ENCODE peak calls at places on chromosomes 6 and 20, in eight cellular contexts. S is lower lobe of right lung, F is right lobe of liver, U is stomach, T is adrenal gland, Y is IMR-90, A is A673, H is esophagus squamous epithelium. M is an unnamed sample. For H3K9me3 and H3K4me1, the result is how much of the 10 kb centered on the place peaks cover.

GRCh38 chr20:6122111-6122872 is 538 bp downstream of the FERMT1 start:
- DNase-seq in T (no peak), A (no peak), U (no peak), Y (peak), S (no peak), F (no peak), H (no peak), M (no peak)

GRCh38 chr6:170128811-170129681 is 161.8 kb downstream of the DLL1 start:
- DNase-seq in S (no peak), U (peak), F (peak), H (no peak), Y (no peak), T (no peak), A (no peak), M (no peak)

GRCh38 chr20:3563113-3563512 is 92.3 kb downstream of the ATRN start:
- DNase-seq in Y (peak), A (no peak), S (no peak), T (no peak), U (no peak), H (no peak), F (no peak), M (no peak)

GRCh38 chr6:11270030-11271027 is 37.9 kb upstream of the NEDD9 start:
- DNase-seq in U (no peak), Y (peak), S (no peak), A (no peak), H (no peak), T (peak), F (peak), M (peak)

GRCh38 chr6:101486124-101486523 is 92.6 kb downstream of the GRIK2 start:
- DNase-seq in Y (no peak), A (no peak), H (no peak), T (no peak), S (no peak), U (no peak), F (no peak), M (no peak)

GRCh38 chr6:100228437-100229424 is 234.7 kb upstream of the MCHR2 start:
- DNase-seq in F (peak), S (peak), U (peak), A (peak), T (peak), H (peak), Y (peak), M (peak)

GRCh38 chr6:132131777-132132176 is 180.6 kb upstream of the CCN2 start:
- DNase-seq in S (no peak), H (no peak), Y (peak), F (no peak), U (no peak), T (no peak), A (peak), M (peak)

GRCh38 chr20:1505361-1505760 is 14.1 kb upstream of the SIRPB2 start:
- DNase-seq in H (no peak), S (no peak), Y (no peak), T (no peak), U (no peak), F (no peak), A (no peak), M (no peak)

GRCh38 chr6:90087103-90087833 is 193.0 kb downstream of the GJA10 start:
- DNase-seq in Y (peak), A (no peak), S (no peak), T (no peak), F (no peak), H (no peak), U (no peak), M (no peak)

GRCh38 chr6:155528982-155529453 is 73.4 kb upstream of the NOX3 start:
- DNase-seq in S (no peak), A (peak), F (no peak), H (no peak), U (no peak), T (peak), Y (peak), M (no peak)
- H3K27ac ChIP-seq in S (peak), A (peak), F (peak), H (no peak), U (peak), T (peak), Y (peak), M (no peak)

GRCh38 chr6:168823397-168824020 is 382.5 kb downstream of the SMOC2 start:
- DNase-seq in A (no peak), U (no peak), F (no peak), H (no peak), Y (no peak), T (no peak), S (no peak), M (no peak)
- H3K9me3 ChIP-seq in A (under half), U (under half), F (under half), H (under half), Y (under half), T (under half), S (under half), M (under half)

GRCh38 chr20:32576560-32576959 is 8.6 kb downstream of the NOL4L start:
- DNase-seq in F (no peak), A (no peak), T (no peak), U (no peak), H (no peak), S (no peak), Y (no peak), M (no peak)
- H3K4me1 ChIP-seq in F (under half), A (under half), T (under half), U (under half), H (under half), S (under half), Y (under half), M (under half)

DNA sequence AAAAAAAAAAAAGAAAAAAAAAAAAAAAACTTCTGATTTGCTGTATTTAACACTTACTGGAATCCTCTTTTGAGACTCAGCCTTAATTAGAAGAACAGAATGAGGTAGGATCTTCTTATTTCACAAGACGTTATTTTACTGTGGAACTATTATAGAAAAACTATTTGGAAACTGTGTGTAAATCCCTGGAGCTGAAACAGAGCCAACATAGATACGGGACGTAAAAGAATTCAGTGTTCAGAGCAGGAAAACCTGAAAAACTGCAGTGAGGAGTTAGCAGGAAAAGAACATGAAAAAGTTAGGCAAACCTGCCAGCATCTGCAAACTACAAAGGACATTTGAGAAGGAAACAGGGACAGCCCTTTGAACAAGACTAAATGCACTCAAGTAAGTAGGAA is 3.4 kb upstream of the ZNF217 start:
- DNase-seq in A (peak), Y (no peak), S (no peak), T (no peak), H (no peak), F (no peak), U (peak), M (no peak)
- H3K27ac ChIP-seq in A (peak), Y (no peak), S (peak), T (no peak), H (peak), F (peak), U (peak), M (no peak)

DNA sequence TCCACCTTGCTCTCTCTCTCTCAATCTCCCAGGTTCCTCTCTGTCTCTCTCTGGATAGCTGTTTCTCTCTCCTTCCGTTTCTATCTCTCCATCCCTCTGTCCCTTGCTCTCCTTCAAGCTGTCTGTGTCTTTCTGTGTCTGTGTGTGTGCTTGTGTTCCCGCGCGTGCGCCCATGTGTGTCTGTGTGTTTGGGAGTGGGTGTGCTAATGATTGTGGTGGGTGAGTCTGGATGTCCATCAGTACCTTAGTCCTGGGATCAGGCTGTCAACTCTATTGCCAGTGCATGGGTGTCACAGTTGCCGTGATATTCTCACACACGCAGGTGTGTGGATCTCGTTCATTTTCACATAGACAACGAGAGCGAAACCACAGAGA is 1380.6 kb upstream of the DEFB115 start:
- DNase-seq in S (peak), H (no peak), U (no peak), T (no peak), F (no peak), Y (no peak), A (no peak), M (no peak)
- H3K9me3 ChIP-seq in S (under half), H (under half), U (under half), T (under half), F (under half), Y (under half), A (under half), M (under half)

GRCh38 chr6:31495580-31495979 is 2.4 kb upstream of the MICB start:
- DNase-seq in T (no peak), U (no peak), F (no peak), A (peak), S (no peak), H (no peak), Y (peak), M (no peak)
- H3K4me1 ChIP-seq in T (under half), U (half or more), F (under half), A (under half), S (under half), H (under half), Y (under half), M (under half)

DNA sequence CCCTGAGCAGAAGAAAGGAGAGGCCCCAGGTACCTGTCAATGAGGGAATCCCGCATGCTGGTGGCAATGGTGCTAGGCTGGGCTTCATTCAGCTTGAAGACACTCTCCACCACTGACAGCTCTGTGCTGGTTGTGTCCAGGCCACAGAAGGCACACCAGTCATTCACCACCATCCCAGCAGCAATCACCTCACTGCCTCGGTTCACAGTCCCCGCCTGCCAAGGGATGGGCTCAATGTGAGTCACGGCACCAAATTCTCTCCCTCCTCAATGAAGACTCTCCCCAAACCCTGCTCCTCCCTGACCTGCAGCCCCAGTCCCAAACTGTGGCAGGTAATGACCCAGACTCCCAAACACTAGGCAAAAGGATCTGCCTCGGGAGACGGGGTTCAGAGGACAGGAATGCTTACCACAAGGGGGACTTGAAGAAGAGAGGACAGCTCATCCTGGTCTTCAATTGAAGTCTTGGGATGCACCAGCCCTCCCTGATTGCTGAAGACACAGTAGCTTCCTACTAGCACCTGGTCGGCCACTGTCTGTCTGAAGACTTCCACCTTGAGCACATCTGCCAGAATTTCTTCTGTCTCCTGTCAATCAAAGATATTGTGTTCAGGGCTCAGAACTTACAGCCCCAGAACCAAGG is 1.7 kb upstream of the MMP24OS start:
- DNase-seq in U (no peak), F (no peak), H (no peak), Y (no peak), S (no peak), A (no peak), T (no peak), M (no peak)
- H3K27ac ChIP-seq in U (peak), F (no peak), H (peak), Y (no peak), S (no peak), A (no peak), T (no peak), M (no peak)

GRCh38 chr6:64294034-64294433 is 658.4 kb downstream of the PHF3 start:
- DNase-seq in U (no peak), H (no peak), Y (peak), T (no peak), A (no peak), F (no peak), S (no peak), M (no peak)

GRCh38 chr6:64301307-64302236 is 666.0 kb downstream of the PHF3 start:
- DNase-seq in A (no peak), U (no peak), F (no peak), S (no peak), Y (no peak), H (no peak), T (no peak), M (no peak)

GRCh38 chr6:64293298-64293697 is 657.7 kb downstream of the PHF3 start:
- DNase-seq in H (no peak), T (no peak), A (no peak), S (no peak), Y (peak), F (no peak), U (no peak), M (no peak)

DNA sequence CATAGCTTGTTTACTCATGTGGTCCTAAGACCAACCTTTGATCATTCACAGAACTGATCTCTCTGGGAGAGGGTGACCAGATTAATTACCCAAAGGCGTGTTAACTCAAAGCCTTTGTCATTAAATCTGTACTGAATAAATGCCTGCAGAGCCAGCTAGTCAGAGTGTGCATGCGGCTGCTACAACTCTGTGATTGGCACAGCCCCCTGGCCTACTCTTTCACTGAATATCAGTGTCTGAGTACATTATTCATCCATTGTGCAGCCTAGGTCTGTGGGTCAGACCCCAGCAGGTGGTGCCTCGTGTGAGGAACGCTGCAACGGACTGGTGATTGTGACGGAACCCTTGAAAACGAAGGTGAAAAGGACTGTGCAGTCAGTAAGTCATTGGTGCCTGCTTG is 663.6 kb downstream of the PHF3 start:
- DNase-seq in H (no peak), U (no peak), T (no peak), F (no peak), S (no peak), A (no peak), Y (no peak), M (no peak)
- H3K9me3 ChIP-seq in H (under half), U (under half), T (under half), F (under half), S (under half), A (under half), Y (under half), M (under half)

DNA sequence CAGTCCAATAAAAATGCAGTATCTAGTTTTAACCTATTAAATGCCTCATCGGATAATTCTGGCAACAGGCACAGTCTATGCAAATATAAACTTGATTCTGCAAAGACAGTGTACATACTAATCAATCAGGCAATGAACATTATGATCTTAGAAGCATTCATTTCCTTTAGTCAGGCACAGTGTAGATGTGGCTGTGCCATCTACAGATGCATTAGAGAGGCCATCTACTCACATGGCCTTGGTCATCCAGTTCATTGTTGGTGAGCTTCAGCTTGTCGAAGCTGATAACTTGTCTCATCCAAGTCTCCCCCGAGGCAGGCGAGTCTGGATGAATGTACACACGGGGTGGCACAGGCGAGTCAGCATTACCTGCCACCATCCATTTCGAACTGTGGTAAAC is 7.9 kb downstream of the TBX18 start:
- DNase-seq in Y (no peak), S (no peak), U (no peak), T (no peak), F (no peak), A (no peak), H (no peak), M (no peak)
- H3K4me1 ChIP-seq in Y (under half), S (under half), U (under half), T (under half), F (under half), A (under half), H (under half), M (under half)

M was measured in SJCRH30.